ENCODE peak calls at places on chromosomes 6 and 20, in five cellular contexts. One of them, this sample, is unnamed.
A peak's percentile ranks its signal among the peaks of the same experiment; 100 is the strongest.

GRCh38 chr20:10385850-10386544 is 48.0 kb downstream of the MKKS start:
- DNase-seq in neural crest cell: no peak
- DNase-seq in cardiac muscle cell: no peak
- DNase-seq in type B pancreatic cell: no peak
- DNase-seq in tibial artery: no peak
- DNase-seq in this sample: no peak

GRCh38 chr6:161444966-161445799 is 171.3 kb upstream of the AGPAT4 start:
- DNase-seq in cardiac muscle cell: no peak
- DNase-seq in tibial artery: no peak
- DNase-seq in neural crest cell: no peak
- DNase-seq in type B pancreatic cell: no peak
- DNase-seq in this sample: no peak

GRCh38 chr6:132143258-132143657 is 192.1 kb upstream of the CCN2 start:
- DNase-seq in type B pancreatic cell: no peak
- DNase-seq in neural crest cell: no peak
- DNase-seq in tibial artery: no peak
- DNase-seq in cardiac muscle cell: no peak
- DNase-seq in this sample: no peak

GRCh38 chr6:144922120-144922722 is 637.1 kb downstream of the UTRN start:
- DNase-seq in tibial artery: no peak
- DNase-seq in type B pancreatic cell: no peak
- DNase-seq in cardiac muscle cell: no peak
- DNase-seq in neural crest cell: no peak
- DNase-seq in this sample: no peak

GRCh38 chr20:53828673-53829085 is 235.0 kb upstream of the ZNF217 start:
- DNase-seq in type B pancreatic cell: no peak
- DNase-seq in neural crest cell: no peak
- DNase-seq in cardiac muscle cell: peak; percentile 21
- DNase-seq in tibial artery: no peak
- DNase-seq in this sample: peak; percentile 27

GRCh38 chr6:14601490-14601889 is 483.9 kb downstream of the CD83 start:
- DNase-seq in type B pancreatic cell: no peak
- DNase-seq in cardiac muscle cell: no peak
- DNase-seq in tibial artery: no peak
- DNase-seq in neural crest cell: no peak
- DNase-seq in this sample: peak; percentile 12

GRCh38 chr6:170048615-170049256 is 242.1 kb downstream of the DLL1 start:
- DNase-seq in type B pancreatic cell: peak; percentile 54
- DNase-seq in neural crest cell: no peak
- DNase-seq in tibial artery: peak; percentile 78
- DNase-seq in cardiac muscle cell: no peak
- DNase-seq in this sample: no peak

GRCh38 chr6:150250826-150251225 is 108.0 kb downstream of the PPP1R14C start:
- DNase-seq in cardiac muscle cell: peak; percentile 28
- DNase-seq in neural crest cell: no peak
- DNase-seq in type B pancreatic cell: no peak
- DNase-seq in tibial artery: no peak
- DNase-seq in this sample: no peak

GRCh38 chr6:49541936-49542335 is 8.5 kb upstream of the C6orf141 start:
- DNase-seq in type B pancreatic cell: no peak
- DNase-seq in cardiac muscle cell: no peak
- DNase-seq in neural crest cell: no peak
- DNase-seq in tibial artery: no peak
- DNase-seq in this sample: no peak

GRCh38 chr6:343960-344815 is 47.4 kb upstream of the IRF4 start:
- DNase-seq in cardiac muscle cell: no peak
- DNase-seq in neural crest cell: no peak
- DNase-seq in tibial artery: no peak
- DNase-seq in type B pancreatic cell: no peak
- DNase-seq in this sample: no peak

DNA sequence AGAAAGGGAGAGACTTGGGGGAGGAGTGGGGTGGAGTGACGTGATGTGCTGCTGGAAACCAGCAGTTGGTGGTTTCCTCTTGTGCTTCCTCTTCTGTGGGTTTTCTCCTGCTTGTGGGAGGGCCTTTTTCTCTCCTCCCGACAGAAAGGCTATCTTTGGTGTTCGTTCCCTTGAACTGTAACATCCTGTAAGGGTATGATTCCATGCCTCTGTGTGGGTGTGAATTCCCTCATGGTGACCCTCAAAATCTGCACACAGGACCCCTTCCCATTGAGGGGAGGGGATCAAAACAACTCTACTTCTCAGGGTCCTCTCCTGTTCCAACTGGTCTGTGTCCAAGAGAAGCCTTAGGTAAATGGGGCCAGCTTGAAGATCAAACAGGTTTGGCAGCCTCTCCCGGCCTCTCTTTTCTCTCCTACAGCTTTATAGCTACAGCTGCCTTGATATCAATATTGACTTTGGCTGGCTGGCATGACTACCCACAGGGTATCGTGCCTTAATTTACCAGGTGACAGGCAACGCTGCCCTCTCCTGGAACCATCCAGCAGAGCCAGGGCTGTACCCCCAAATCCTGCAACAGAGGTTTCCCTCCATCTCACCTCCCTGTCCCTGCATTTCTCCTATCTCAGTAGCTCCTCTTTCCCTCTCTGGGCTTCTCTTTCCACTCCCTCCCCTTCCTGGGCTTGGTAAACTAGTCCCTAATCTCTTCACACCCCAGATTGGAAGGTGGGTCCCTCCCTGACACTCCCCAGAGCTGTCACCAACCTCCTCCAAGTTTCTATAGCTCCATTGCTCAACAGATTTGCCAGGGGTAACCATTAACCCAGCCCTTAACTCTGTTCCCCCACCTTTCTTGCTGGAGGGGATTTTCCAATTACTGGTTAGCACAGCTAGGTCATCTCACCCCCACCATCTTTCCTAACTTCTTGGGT is 1.5 kb upstream of the MSH5 start:
- DNase-seq in cardiac muscle cell: peak; percentile 24
- DNase-seq in tibial artery: no peak
- DNase-seq in neural crest cell: no peak
- DNase-seq in type B pancreatic cell: no peak
- DNase-seq in this sample: peak; percentile 91
- TF ChIP-seq CTCF in cardiac muscle cell: peak; percentile 29
- TF ChIP-seq CTCF in tibial artery: no peak
- TF ChIP-seq CTCF in neural crest cell: peak; percentile 30
- TF ChIP-seq CTCF in type B pancreatic cell: peak; percentile 37
- TF ChIP-seq CTCF in this sample: no peak

GRCh38 chr6:34979994-34980393 is 90.9 kb downstream of the ANKS1A start:
- DNase-seq in tibial artery: no peak
- DNase-seq in cardiac muscle cell: no peak
- DNase-seq in neural crest cell: no peak
- DNase-seq in type B pancreatic cell: no peak
- DNase-seq in this sample: no peak

GRCh38 chr6:34981951-34982350 is 92.9 kb downstream of the ANKS1A start:
- DNase-seq in neural crest cell: no peak
- DNase-seq in cardiac muscle cell: no peak
- DNase-seq in type B pancreatic cell: no peak
- DNase-seq in tibial artery: no peak
- DNase-seq in this sample: no peak

GRCh38 chr6:34984416-34984815 is 95.4 kb downstream of the ANKS1A start:
- DNase-seq in tibial artery: no peak
- DNase-seq in neural crest cell: no peak
- DNase-seq in cardiac muscle cell: no peak
- DNase-seq in type B pancreatic cell: no peak
- DNase-seq in this sample: no peak

GRCh38 chr6:34985236-34985635 is 96.2 kb downstream of the ANKS1A start:
- DNase-seq in neural crest cell: no peak
- DNase-seq in tibial artery: no peak
- DNase-seq in cardiac muscle cell: no peak
- DNase-seq in type B pancreatic cell: no peak
- DNase-seq in this sample: no peak

DNA sequence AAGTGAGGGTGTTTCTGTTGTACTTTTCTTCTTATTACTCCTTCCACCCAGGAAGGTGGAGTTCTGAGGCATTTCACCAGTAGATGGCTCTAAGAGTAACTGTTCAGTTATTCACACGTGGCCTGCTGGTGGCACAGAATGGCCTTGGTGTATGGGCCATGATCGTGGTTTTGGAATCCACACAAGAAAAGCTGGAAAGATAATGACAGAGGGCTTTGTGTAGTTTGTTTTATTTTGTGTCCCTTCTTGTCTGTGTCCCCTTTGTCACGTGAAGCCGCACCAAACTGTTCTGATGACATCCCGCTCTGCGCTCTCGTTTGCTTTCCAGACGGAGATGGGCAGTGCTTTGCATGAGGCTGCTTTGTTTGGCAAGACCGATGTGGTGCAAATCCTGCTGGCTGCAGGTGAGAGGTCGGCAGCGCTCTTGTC is 93.4 kb downstream of the ANKS1A start:
- DNase-seq in tibial artery: no peak
- DNase-seq in type B pancreatic cell: no peak
- DNase-seq in cardiac muscle cell: no peak
- DNase-seq in neural crest cell: no peak
- DNase-seq in this sample: peak; percentile 16
- TF ChIP-seq CTCF in tibial artery: peak; percentile 13
- TF ChIP-seq CTCF in type B pancreatic cell: peak; percentile 44
- TF ChIP-seq CTCF in cardiac muscle cell: peak; percentile 48
- TF ChIP-seq CTCF in neural crest cell: peak; percentile 43
- TF ChIP-seq CTCF in this sample: no peak

DNA sequence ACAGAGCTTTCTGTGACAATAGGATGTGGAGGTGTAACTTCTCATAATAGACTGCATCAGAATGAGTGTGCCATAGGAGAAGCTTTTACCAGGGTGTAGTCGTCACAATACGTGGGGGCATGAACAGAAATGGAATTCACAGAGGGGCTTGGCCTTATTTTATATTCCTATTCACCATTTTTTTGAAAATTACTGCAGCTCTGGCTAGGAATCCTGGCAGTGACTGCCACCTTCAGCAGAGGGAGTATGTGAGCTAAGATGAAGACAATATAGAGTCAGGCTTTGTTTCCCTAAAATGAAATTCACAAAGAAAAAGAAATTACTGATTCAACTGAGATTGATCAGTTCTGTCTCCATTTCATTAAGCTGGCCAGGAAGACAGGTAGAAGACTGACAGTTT is 13.9 kb downstream of the TOMM6 start:
- DNase-seq in cardiac muscle cell: no peak
- DNase-seq in neural crest cell: no peak
- DNase-seq in tibial artery: no peak
- DNase-seq in type B pancreatic cell: no peak
- DNase-seq in this sample: peak; percentile 20
- TF ChIP-seq CTCF in cardiac muscle cell: peak; percentile 77
- TF ChIP-seq CTCF in neural crest cell: peak; percentile 65
- TF ChIP-seq CTCF in tibial artery: no peak
- TF ChIP-seq CTCF in type B pancreatic cell: peak; percentile 63
- TF ChIP-seq CTCF in this sample: no peak

GRCh38 chr6:63572733-63573139 is 456 bp downstream of the LOC128125822 start:
- DNase-seq in neural crest cell: no peak
- DNase-seq in tibial artery: peak; percentile 65
- DNase-seq in type B pancreatic cell: peak; percentile 68
- DNase-seq in cardiac muscle cell: no peak
- DNase-seq in this sample: no peak

GRCh38 chr6:63574554-63574900 is 2.2 kb downstream of the LOC128125822 start:
- DNase-seq in neural crest cell: no peak
- DNase-seq in type B pancreatic cell: no peak
- DNase-seq in tibial artery: no peak
- DNase-seq in cardiac muscle cell: no peak
- DNase-seq in this sample: no peak

GRCh38 chr6:63571883-63572732 is at the start of the genes LOC128125822 and PTP4A1:
- DNase-seq in type B pancreatic cell: peak; percentile 98
- DNase-seq in cardiac muscle cell: peak; percentile 98
- DNase-seq in neural crest cell: peak; percentile 93
- DNase-seq in tibial artery: peak; percentile 98
- DNase-seq in this sample: peak; percentile 97

GRCh38 chr6:63573899-63574553 is 1.7 kb downstream of the LOC128125822 start:
- DNase-seq in cardiac muscle cell: peak; percentile 50
- DNase-seq in tibial artery: no peak
- DNase-seq in neural crest cell: peak; percentile 45
- DNase-seq in type B pancreatic cell: no peak
- DNase-seq in this sample: peak; percentile 79

DNA sequence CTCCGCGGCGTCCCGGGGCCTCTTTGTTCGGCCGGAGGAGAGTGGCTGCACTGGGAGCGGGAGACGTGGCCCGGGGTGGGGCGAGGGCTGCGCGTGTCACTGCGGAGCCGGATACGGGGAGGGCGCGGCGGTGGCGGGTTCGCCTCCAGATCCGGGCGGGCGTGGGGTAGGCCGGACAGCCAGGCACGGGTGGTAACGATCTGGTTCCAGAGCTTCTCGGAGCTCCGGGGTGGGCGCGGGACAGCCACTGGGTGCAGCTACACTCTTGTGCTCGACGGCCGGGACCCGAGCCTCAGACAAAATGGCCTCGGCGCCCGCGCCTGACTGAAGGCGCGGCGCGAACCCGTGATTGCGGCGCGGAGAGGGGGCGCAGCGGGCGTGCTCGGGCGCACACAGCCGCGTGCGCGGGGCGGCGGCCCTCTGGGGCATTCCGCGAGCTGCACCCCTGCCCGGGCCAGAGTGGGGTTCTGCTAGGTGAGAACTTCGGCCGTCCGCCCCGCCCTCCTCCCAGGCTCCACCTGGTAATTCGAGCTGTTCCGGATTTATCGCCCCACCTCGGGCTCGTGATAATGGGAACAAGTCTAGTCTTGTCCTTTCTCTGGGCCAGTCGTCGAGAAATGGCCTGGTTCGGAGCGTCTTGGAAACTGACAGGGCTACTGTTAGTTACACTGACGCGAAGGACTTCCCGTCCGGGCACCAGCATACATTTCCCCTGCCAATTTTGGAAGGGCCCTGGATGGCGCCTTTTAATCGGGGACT is 1.0 kb downstream of the LOC128125822 start:
- DNase-seq in type B pancreatic cell: peak; percentile 82
- DNase-seq in cardiac muscle cell: peak; percentile 71
- DNase-seq in neural crest cell: peak; percentile 46
- DNase-seq in tibial artery: peak; percentile 89
- DNase-seq in this sample: peak; percentile 90
- TF ChIP-seq CTCF in type B pancreatic cell: no peak
- TF ChIP-seq CTCF in cardiac muscle cell: no peak
- TF ChIP-seq CTCF in neural crest cell: no peak
- TF ChIP-seq CTCF in tibial artery: no peak
- TF ChIP-seq CTCF in this sample: no peak

DNA sequence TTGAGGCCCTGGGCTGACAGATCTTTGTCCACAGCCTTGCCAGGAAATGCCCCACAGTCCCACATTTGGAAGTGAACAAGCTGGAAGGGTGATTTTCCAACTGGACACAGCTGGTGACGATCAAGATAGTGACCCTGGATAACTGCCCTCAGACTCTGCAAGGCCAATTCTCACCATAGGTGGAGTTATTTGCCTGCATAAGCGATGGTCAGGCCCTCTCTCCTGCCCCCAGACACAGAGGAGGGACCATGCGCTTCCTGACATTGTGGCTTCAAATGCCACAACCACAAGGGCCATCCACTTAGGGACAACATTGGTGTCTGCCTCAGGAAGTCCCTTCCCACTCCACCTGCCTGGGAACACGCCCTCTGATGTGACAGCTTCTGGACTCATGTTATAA is 96.0 kb downstream of the JPH2 start:
- DNase-seq in type B pancreatic cell: no peak
- DNase-seq in cardiac muscle cell: no peak
- DNase-seq in tibial artery: no peak
- DNase-seq in neural crest cell: no peak
- DNase-seq in this sample: no peak
- TF ChIP-seq CTCF in type B pancreatic cell: no peak
- TF ChIP-seq CTCF in cardiac muscle cell: no peak
- TF ChIP-seq CTCF in tibial artery: no peak
- TF ChIP-seq CTCF in neural crest cell: no peak
- TF ChIP-seq CTCF in this sample: no peak

DNA sequence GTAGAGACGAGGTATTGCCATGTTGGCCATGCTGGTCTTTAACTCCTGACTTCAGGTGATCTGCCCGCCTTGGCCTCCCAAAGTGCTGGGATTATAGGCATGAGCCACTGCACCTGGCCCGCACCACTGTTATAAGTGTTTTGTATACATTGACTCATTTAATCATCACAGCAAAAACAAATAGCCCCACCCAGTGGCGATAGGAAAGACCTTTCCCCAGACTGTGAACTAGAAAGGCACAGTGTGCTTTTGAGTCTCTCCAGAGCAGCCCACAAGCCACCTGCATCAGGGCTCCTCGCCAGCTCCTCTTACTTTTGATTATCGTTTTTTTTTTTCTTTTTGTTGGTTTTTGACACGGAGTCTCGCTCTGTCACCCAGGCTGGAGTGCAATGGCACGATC is 27.9 kb upstream of the ZFP64 start:
- DNase-seq in type B pancreatic cell: no peak
- DNase-seq in tibial artery: no peak
- DNase-seq in neural crest cell: no peak
- DNase-seq in cardiac muscle cell: no peak
- DNase-seq in this sample: peak; percentile 12
- TF ChIP-seq CTCF in type B pancreatic cell: no peak
- TF ChIP-seq CTCF in tibial artery: no peak
- TF ChIP-seq CTCF in neural crest cell: no peak
- TF ChIP-seq CTCF in cardiac muscle cell: peak; percentile 14
- TF ChIP-seq CTCF in this sample: no peak